ENCODE peak calls at places on chromosomes 3 and 15, in six cellular contexts. T, S, V, G, X and U are unnamed samples.

GRCh38 chr3:40083066-40083465 is 226.4 kb upstream of the EIF1B start:
- DNase-seq in G (no peak), X (no peak), S (no peak), T (no peak), V (no peak), U (no peak)

GRCh38 chr15:85021409-85021808 is 39.8 kb downstream of the PDE8A start:
- DNase-seq in V (no peak), X (no peak), G (no peak), S (no peak), T (no peak), U (no peak)

GRCh38 chr3:119304201-119304713 is 10.1 kb downstream of the ARHGAP31 start:
- DNase-seq in V (no peak), S (no peak), G (no peak), T (no peak), X (no peak), U (no peak)

GRCh38 chr3:118813472-118813871 is 221.2 kb downstream of the IGSF11 start:
- DNase-seq in X (no peak), V (no peak), T (no peak), G (no peak), S (no peak), U (no peak)

GRCh38 chr3:57840445-57840844 is 84.3 kb downstream of the SLMAP start:
- DNase-seq in G (no peak), S (no peak), V (no peak), T (no peak), X (no peak), U (no peak)

GRCh38 chr3:195042741-195043611 is 228.0 kb downstream of the XXYLT1 start:
- DNase-seq in V (no peak), G (no peak), X (no peak), S (no peak), T (no peak), U (no peak)

GRCh38 chr3:157650699-157651098 is 147.5 kb upstream of the VEPH1 start:
- DNase-seq in V (no peak), G (no peak), T (no peak), X (no peak), S (no peak), U (no peak)

GRCh38 chr3:12483872-12484197 is 445 bp upstream of the TSEN2 start:
- DNase-seq in X (no peak), T (no peak), G (peak), V (peak), S (no peak), U (no peak)

GRCh38 chr15:29857196-29857595 is 34.9 kb upstream of the TJP1 start:
- DNase-seq in T (no peak), V (no peak), G (no peak), S (no peak), X (no peak), U (no peak)

GRCh38 chr3:29065211-29065785 is 215.6 kb upstream of the RBMS3 start:
- DNase-seq in S (no peak), X (no peak), T (no peak), G (peak), V (peak), U (peak)

GRCh38 chr15:68154923-68155559 is 50.1 kb downstream of the CALML4 start:
- DNase-seq in X (peak), S (no peak), V (peak), G (no peak), T (peak), U (peak)

GRCh38 chr3:37279858-37280257 is 105.5 kb upstream of the LRRFIP2 start:
- DNase-seq in G (no peak), V (no peak), S (no peak), T (no peak), X (no peak), U (no peak)

GRCh38 chr3:102020670-102021069 is 171.4 kb downstream of the NFKBIZ start:
- DNase-seq in V (no peak), T (no peak), S (no peak), X (no peak), G (no peak), U (no peak)

GRCh38 chr15:35399901-35400300 is 146.1 kb downstream of the DPH6 start:
- DNase-seq in G (no peak), S (no peak), V (no peak), T (no peak), X (no peak), U (no peak)

GRCh38 chr15:40988157-40988556 is 34.9 kb downstream of the CHAC1 start:
- DNase-seq in S (no peak), V (no peak), X (no peak), G (no peak), T (no peak), U (no peak)

GRCh38 chr3:124663690-124664089 is 66.6 kb upstream of the UMPS start:
- DNase-seq in T (no peak), S (no peak), X (no peak), G (no peak), V (no peak), U (no peak)

GRCh38 chr3:193190387-193190786 is 50.6 kb upstream of the PLAAT1 start:
- DNase-seq in S (no peak), V (peak), G (no peak), T (peak), X (no peak), U (no peak)

GRCh38 chr3:197801801-197802504 is 10.9 kb downstream of the LRCH3 start:
- DNase-seq in V (peak), X (peak), G (no peak), S (no peak), T (peak), U (no peak)

GRCh38 chr3:110069641-110070538 is 732.5 kb upstream of the DPPA4 start:
- DNase-seq in G (no peak), S (no peak), T (peak), X (no peak), V (no peak), U (peak)

GRCh38 chr3:12662593-12663310 is 1.2 kb downstream of the RAF1 start:
- DNase-seq in X (peak), S (no peak), G (peak), V (no peak), T (peak), U (peak)

GRCh38 chr3:11690863-11691833 is 47.4 kb upstream of the VGLL4 start:
- DNase-seq in S (no peak), T (no peak), V (no peak), X (no peak), G (no peak), U (no peak)

GRCh38 chr15:77004189-77004588 is 9.3 kb downstream of the PSTPIP1 start:
- DNase-seq in S (no peak), X (no peak), T (no peak), G (peak), V (no peak), U (peak)

GRCh38 chr15:100438570-100438969 is 90.2 kb downstream of the CERS3 start:
- DNase-seq in X (peak), T (no peak), S (no peak), G (peak), V (peak), U (peak)